ENCODE peak calls at places on chromosomes 2 and 18, in nine cellular contexts. I is cardiac muscle cell; D is HEK293T; M is psoas muscle; J is esophagus squamous epithelium; Q is brain microvascular endothelial cell; G is AG04450; R is testis; N is effector CD4-positive, alpha-beta T cell. U is an unnamed sample.

GRCh38 chr2:138512672-138513071 is 11.1 kb downstream of the SPOPL start:
- DNase-seq in R (no peak), M (no peak), D (no peak), N (no peak), Q (no peak), J (no peak), G (no peak), I (no peak), U (no peak)

GRCh38 chr2:69122271-69122670 is 109.3 kb downstream of the ANTXR1 start:
- DNase-seq in N (no peak), D (no peak), G (no peak), Q (peak), M (no peak), J (no peak), I (no peak), R (no peak), U (no peak)

GRCh38 chr18:7366597-7366996 is 135.7 kb downstream of the LRRC30 start:
- DNase-seq in R (no peak), M (no peak), J (no peak), I (no peak), G (no peak), Q (no peak), N (no peak), D (no peak), U (no peak)

GRCh38 chr2:180604077-180604476 is 376.3 kb upstream of the UBE2E3 start:
- DNase-seq in D (peak), G (no peak), Q (peak), N (no peak), M (no peak), I (no peak), J (no peak), R (no peak), U (no peak)

GRCh38 chr2:186641807-186642321 is 52.0 kb upstream of the FAM171B start:
- DNase-seq in D (peak), M (no peak), I (peak), R (peak), N (peak), J (no peak), Q (peak), G (peak), U (peak)

GRCh38 chr2:168166902-168167510 is 80.4 kb downstream of the STK39 start:
- DNase-seq in Q (peak), J (no peak), D (no peak), R (no peak), G (no peak), M (no peak), I (no peak), N (no peak), U (peak)

GRCh38 chr2:63049291-63050185 is 1.1 kb upstream of the OTX1 start:
- DNase-seq in M (no peak), D (peak), R (no peak), I (no peak), Q (no peak), N (no peak), J (no peak), G (no peak), U (no peak)

GRCh38 chr2:8058652-8059051 is 623.2 kb upstream of the ID2 start:
- DNase-seq in R (no peak), M (no peak), I (no peak), N (no peak), G (no peak), Q (no peak), J (no peak), D (no peak), U (no peak)

GRCh38 chr2:106581755-106582430 is 94.7 kb downstream of the CD8B2 start:
- DNase-seq in R (peak), J (no peak), N (no peak), Q (peak), G (no peak), I (peak), M (peak), D (peak), U (no peak)

GRCh38 chr2:233209117-233209977 is 42.1 kb upstream of the ATG16L1 start:
- DNase-seq in Q (no peak), G (no peak), R (no peak), N (no peak), J (no peak), D (no peak), I (peak), M (no peak), U (no peak)

GRCh38 chr18:24559474-24560018 is 99.1 kb downstream of the HRH4 start:
- DNase-seq in G (no peak), R (no peak), J (no peak), I (no peak), Q (no peak), N (no peak), M (no peak), D (no peak), U (no peak)

GRCh38 chr2:69692424-69692823 is 48.9 kb upstream of the AAK1 start:
- DNase-seq in Q (peak), M (no peak), G (no peak), I (no peak), J (no peak), N (no peak), R (no peak), D (no peak), U (peak)

U was measured in GM04503.